ENCODE peak calls at places on chromosomes 6 and 20, in seven cellular contexts. A, L, N, J, W, H and M are unnamed samples.

GRCh38 chr20:44527716-44528199 is 5.9 kb upstream of the SERINC3 start:
- DNase-seq in L (no peak), N (no peak), H (no peak), J (no peak), W (no peak), A (no peak), M (no peak)

GRCh38 chr6:39923394-39923793 is 10.9 kb downstream of the MOCS1 start:
- DNase-seq in N (no peak), H (no peak), L (no peak), W (no peak), A (no peak), J (no peak), M (no peak)

GRCh38 chr6:2625581-2625980 is 125.1 kb downstream of the MYLK4 start:
- DNase-seq in L (no peak), N (no peak), J (no peak), H (no peak), W (peak), A (no peak), M (no peak)

GRCh38 chr20:2305479-2305878 is 9.7 kb downstream of the TGM3 start:
- DNase-seq in H (no peak), W (no peak), J (no peak), A (no peak), N (no peak), L (no peak), M (no peak)

GRCh38 chr6:22062807-22063408 is 233.9 kb downstream of the PRL start:
- DNase-seq in N (no peak), W (no peak), A (no peak), J (peak), L (no peak), H (no peak), M (no peak)

GRCh38 chr6:110513001-110513400 is 36.6 kb upstream of the SLC22A16 start:
- DNase-seq in H (no peak), W (peak), L (peak), A (no peak), J (no peak), N (no peak), M (peak)

GRCh38 chr20:35908007-35908406 is 46.3 kb downstream of the SCAND1 start:
- DNase-seq in W (no peak), H (no peak), A (no peak), N (no peak), J (no peak), L (peak), M (no peak)

GRCh38 chr6:92893741-92894140 is 525.6 kb downstream of the EPHA7 start:
- DNase-seq in H (no peak), A (no peak), W (peak), J (no peak), L (no peak), N (no peak), M (no peak)

GRCh38 chr20:45433316-45433715 is 17.4 kb downstream of the PIGT start:
- DNase-seq in A (no peak), N (no peak), H (peak), L (no peak), J (no peak), W (peak), M (peak)

GRCh38 chr20:46084805-46085792 is 4.7 kb downstream of the NCOA5 start:
- DNase-seq in H (no peak), A (no peak), J (no peak), W (peak), N (no peak), L (peak), M (peak)

GRCh38 chr6:77626431-77626830 is 26.4 kb upstream of the MEI4 start:
- DNase-seq in H (no peak), A (no peak), W (no peak), L (no peak), J (no peak), N (no peak), M (no peak)

GRCh38 chr6:161303628-161304340 is 29.9 kb upstream of the AGPAT4 start:
- DNase-seq in J (no peak), H (no peak), L (no peak), A (no peak), N (no peak), W (peak), M (no peak)

GRCh38 chr6:133854633-133855598 is 34.0 kb upstream of the TCF21 start:
- DNase-seq in L (peak), N (no peak), H (no peak), A (no peak), W (no peak), J (peak), M (peak)

GRCh38 chr20:50870572-50871161 is 60.6 kb downstream of the ADNP start:
- DNase-seq in A (no peak), J (no peak), N (no peak), L (no peak), W (peak), H (peak), M (peak)

GRCh38 chr20:24208652-24209051 is 220.1 kb upstream of the GGTLC1 start:
- DNase-seq in A (no peak), J (no peak), N (no peak), L (no peak), H (no peak), W (no peak), M (no peak)

GRCh38 chr20:62623488-62624324 is 18.6 kb upstream of the SLCO4A1 start:
- DNase-seq in J (peak), A (peak), L (peak), W (peak), N (no peak), H (no peak), M (peak)

GRCh38 chr20:54668271-54669053 is 193.1 kb downstream of the DOK5 start:
- DNase-seq in L (no peak), A (peak), N (no peak), H (no peak), J (peak), W (peak), M (peak)

GRCh38 chr20:63955281-63955845 is 853 bp downstream of the UCKL1 start:
- DNase-seq in J (peak), W (peak), A (peak), N (no peak), L (no peak), H (no peak), M (peak)

GRCh38 chr6:85803721-85804120 is 161.0 kb upstream of the SYNCRIP start:
- DNase-seq in W (no peak), H (no peak), J (no peak), L (no peak), N (no peak), A (no peak), M (no peak)

GRCh38 chr6:15616266-15616665 is 46.6 kb downstream of the DTNBP1 start:
- DNase-seq in L (no peak), H (no peak), N (no peak), A (no peak), J (no peak), W (no peak), M (no peak)

GRCh38 chr20:63703471-63703975 is 4.3 kb downstream of the ARFRP1 start:
- DNase-seq in A (no peak), J (no peak), L (no peak), W (no peak), N (no peak), H (no peak), M (no peak)

GRCh38 chr6:140915001-140915950 is 1217.4 kb upstream of the GJE1 start:
- DNase-seq in H (no peak), A (no peak), J (no peak), W (no peak), L (peak), N (no peak), M (peak)

GRCh38 chr6:90098025-90098474 is 198.6 kb downstream of the BACH2 start:
- DNase-seq in A (no peak), L (no peak), J (no peak), H (peak), W (peak), N (no peak), M (peak)